ENCODE peak calls at places on chromosomes 13 and 19, in eight cellular contexts. F is mesenchymal stem cell, R is tibial nerve, E is hepatocyte, H is keratinocyte, X is A549, O is IMR-90, B is esophagus squamous epithelium. W is an unnamed sample.
A peak's percentile ranks its signal among the peaks of the same experiment; 100 is the strongest.

GRCh38 chr13:111262715-111263114 is 57.7 kb upstream of the TEX29 start:
- DNase-seq in X (no peak), B (no peak), F (no peak), R (no peak), O (no peak), E (no peak), H (no peak), W (peak; percentile 64)

GRCh38 chr19:55640577-55641375 is at the start of gene ZNF580:
- DNase-seq in H (no peak), B (no peak), X (peak; percentile 77), R (no peak), F (peak; percentile 91), O (peak; percentile 78), E (peak; percentile 83), W (no peak)

GRCh38 chr19:13297023-13297422 is 146.8 kb downstream of the IER2 start:
- DNase-seq in F (no peak), R (no peak), X (no peak), O (peak; percentile 28), B (no peak), E (no peak), H (no peak), W (no peak)

GRCh38 chr19:17718988-17719711 is at the start of gene MAP1S:
- DNase-seq in X (peak; percentile 47), F (peak; percentile 65), E (peak; percentile 84), R (no peak), O (peak; percentile 25), B (no peak), H (no peak), W (peak; percentile 20)

GRCh38 chr13:20719783-20720182 is 16.3 kb downstream of the IL17D start:
- DNase-seq in E (no peak), F (no peak), H (no peak), X (no peak), R (no peak), O (no peak), B (no peak), W (peak; percentile 83)

GRCh38 chr13:23087884-23088283 is 92.9 kb upstream of the SGCG start:
- DNase-seq in H (no peak), E (peak; percentile 32), O (peak; percentile 20), B (no peak), X (peak; percentile 17), F (no peak), R (no peak), W (no peak)

GRCh38 chr13:25292301-25292700 is 5.0 kb upstream of the MTMR6 start:
- DNase-seq in R (no peak), B (no peak), F (peak; percentile 33), O (peak; percentile 47), H (no peak), E (no peak), X (no peak), W (no peak)

GRCh38 chr13:113845723-113846638 is 17.9 kb downstream of the GAS6 start:
- DNase-seq in F (no peak), R (no peak), B (no peak), O (no peak), H (no peak), X (no peak), E (no peak), W (no peak)

GRCh38 chr13:94822356-94822755 is 110.0 kb upstream of the SOX21 start:
- DNase-seq in O (no peak), H (no peak), E (peak; percentile 10), R (no peak), X (no peak), F (no peak), B (no peak), W (no peak)

GRCh38 chr13:94824601-94825000 is 112.3 kb upstream of the SOX21 start:
- DNase-seq in F (no peak), H (no peak), X (no peak), B (no peak), E (no peak), R (no peak), O (no peak), W (no peak)

GRCh38 chr13:94829201-94829600 is 116.9 kb upstream of the SOX21 start:
- DNase-seq in H (no peak), R (no peak), O (no peak), E (no peak), F (no peak), B (no peak), X (no peak), W (no peak)

GRCh38 chr13:94829801-94830200 is 117.5 kb upstream of the SOX21 start:
- DNase-seq in B (no peak), E (no peak), X (no peak), H (no peak), F (no peak), R (no peak), O (no peak), W (no peak)

GRCh38 chr13:94825507-94825906 is 113.2 kb upstream of the SOX21 start:
- DNase-seq in B (no peak), X (no peak), E (peak; percentile 59), R (peak; percentile 37), H (no peak), O (no peak), F (peak; percentile 65), W (peak; percentile 47)
- H3K27ac ChIP-seq in B (no peak overlapping the region), X (no peak overlapping the region), E (no peak overlapping the region), R (no peak overlapping the region), H (no peak overlapping the region), O (no peak overlapping the region), F (no peak overlapping the region), W (no peak overlapping the region)

DNA sequence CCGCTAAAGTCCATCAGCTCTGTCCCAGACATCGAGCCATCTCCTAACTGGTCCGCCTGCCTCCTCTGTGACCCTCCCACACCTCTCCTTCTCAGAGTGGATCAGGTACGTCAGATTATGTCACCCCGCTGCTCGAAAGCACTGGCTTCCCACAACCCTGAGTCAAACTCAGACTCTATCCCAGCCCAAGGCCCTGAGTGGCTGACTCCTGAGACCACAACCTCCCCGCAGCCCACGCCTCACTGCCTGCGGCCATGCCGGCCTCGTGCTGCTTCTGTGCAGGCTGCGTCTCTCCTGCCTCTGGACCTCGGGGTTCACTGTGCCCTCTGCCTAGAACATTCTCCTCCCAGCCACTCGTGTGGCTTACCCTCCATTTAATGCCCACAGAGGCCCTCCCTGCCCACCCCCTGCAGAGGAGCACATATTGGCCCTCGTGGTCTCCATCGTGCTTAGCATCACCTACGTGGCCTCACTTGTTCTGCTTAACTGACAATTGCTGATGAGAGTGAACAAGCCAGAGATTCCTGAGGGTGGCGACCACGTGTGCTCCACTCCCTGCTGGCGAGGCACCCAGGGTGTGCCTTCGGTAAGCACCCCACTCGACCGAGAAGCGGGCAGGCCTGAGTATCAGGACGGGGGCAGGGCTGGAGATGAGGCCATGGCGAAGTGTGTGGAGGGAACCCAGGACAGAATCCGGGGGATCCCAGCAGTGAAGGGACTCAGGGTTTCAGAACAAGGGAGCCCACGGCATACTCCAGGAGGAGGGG is 13.5 kb upstream of the FKRP start:
- DNase-seq in O (no peak), H (no peak), B (no peak), X (no peak), F (no peak), E (no peak), R (no peak), W (no peak)
- H3K4me1 ChIP-seq in O (peaks cover 23% of the 10 kb centered on the region), H (peaks cover 5% of the 10 kb centered on the region), B (peaks cover 36% of the 10 kb centered on the region), X (peaks cover 43% of the 10 kb centered on the region), F (peaks cover 48% of the 10 kb centered on the region), E (no peaks in the 10 kb centered on the region), R (no peaks in the 10 kb centered on the region), W (peaks cover 6% of the 10 kb centered on the region)

DNA sequence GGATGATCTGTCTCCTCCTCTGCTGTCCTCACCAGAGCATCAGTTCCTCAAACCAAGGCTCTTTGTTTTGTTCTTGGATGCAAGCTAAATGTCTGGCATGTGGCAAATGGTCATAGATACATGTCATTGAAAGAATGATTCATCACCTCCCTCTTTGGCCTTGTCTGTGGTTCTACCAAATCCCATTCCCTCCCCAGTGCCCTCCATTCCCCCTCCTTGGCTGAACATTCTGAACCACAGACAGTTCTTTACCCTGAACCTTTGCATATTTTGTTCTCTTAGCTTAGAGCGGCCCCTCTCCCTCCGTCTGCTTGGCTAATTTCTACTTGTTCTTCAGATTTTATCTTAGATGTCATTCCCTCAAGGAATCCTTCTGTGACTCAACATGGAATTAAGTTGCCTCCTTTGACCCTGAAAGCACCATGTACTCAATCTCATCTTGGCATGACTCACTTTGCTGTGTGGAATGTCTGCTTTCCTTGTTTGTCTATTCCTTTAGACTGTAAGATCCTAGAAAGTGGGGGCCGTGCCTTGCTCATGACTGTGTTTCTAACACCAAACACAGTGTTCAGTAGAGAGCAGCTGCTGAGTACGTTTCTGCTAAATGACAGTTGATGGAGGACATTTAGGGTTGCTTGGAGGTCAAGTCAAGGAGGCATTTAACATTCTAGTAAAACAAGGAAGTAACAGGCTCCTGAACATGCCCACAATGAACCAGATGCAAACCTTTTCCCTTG is 8.1 kb downstream of the ALOX5AP start:
- DNase-seq in H (peak; percentile 75), R (no peak), O (peak; percentile 99), B (no peak), F (peak; percentile 100), E (peak; percentile 88), X (peak; percentile 89), W (peak; percentile 22)
- H3K27ac ChIP-seq in H (peak overlapping the region; percentile 52), R (peak overlapping the region; percentile 41), O (peak overlapping the region; percentile 79), B (peak overlapping the region; percentile 81), F (peak overlapping the region; percentile 94), E (peak overlapping the region; percentile 75), X (peak overlapping the region; percentile 90), W (no peak overlapping the region)

GRCh38 chr19:44775676-44776240 is 1.9 kb upstream of the CBLC start:
- DNase-seq in H (no peak), B (no peak), O (no peak), E (no peak), X (no peak), R (no peak), F (no peak), W (no peak)

GRCh38 chr19:44782729-44783128 is 5.0 kb downstream of the CBLC start:
- DNase-seq in R (no peak), O (no peak), H (no peak), F (no peak), X (peak; percentile 56), E (no peak), B (no peak), W (no peak)

GRCh38 chr19:44777715-44778347 is at the start of gene CBLC:
- DNase-seq in B (no peak), F (no peak), E (peak; percentile 93), O (no peak), X (peak; percentile 60), H (peak; percentile 94), R (no peak), W (no peak)

GRCh38 chr19:44776402-44777096 is 1.1 kb upstream of the CBLC start:
- DNase-seq in O (no peak), B (no peak), X (no peak), H (peak; percentile 92), R (no peak), F (no peak), E (peak; percentile 80), W (no peak)

GRCh38 chr19:44779150-44779549 is 1.5 kb downstream of the CBLC start:
- DNase-seq in E (peak; percentile 3), R (no peak), X (no peak), H (no peak), B (no peak), O (no peak), F (no peak), W (no peak)
- H3K4me1 ChIP-seq in E (peaks cover 13% of the 10 kb centered on the region), R (no peaks in the 10 kb centered on the region), X (peaks cover 27% of the 10 kb centered on the region), H (peaks cover 47% of the 10 kb centered on the region), B (peaks cover 14% of the 10 kb centered on the region), O (peaks cover 6% of the 10 kb centered on the region), F (peaks cover 9% of the 10 kb centered on the region), W (peaks cover 3% of the 10 kb centered on the region)

DNA sequence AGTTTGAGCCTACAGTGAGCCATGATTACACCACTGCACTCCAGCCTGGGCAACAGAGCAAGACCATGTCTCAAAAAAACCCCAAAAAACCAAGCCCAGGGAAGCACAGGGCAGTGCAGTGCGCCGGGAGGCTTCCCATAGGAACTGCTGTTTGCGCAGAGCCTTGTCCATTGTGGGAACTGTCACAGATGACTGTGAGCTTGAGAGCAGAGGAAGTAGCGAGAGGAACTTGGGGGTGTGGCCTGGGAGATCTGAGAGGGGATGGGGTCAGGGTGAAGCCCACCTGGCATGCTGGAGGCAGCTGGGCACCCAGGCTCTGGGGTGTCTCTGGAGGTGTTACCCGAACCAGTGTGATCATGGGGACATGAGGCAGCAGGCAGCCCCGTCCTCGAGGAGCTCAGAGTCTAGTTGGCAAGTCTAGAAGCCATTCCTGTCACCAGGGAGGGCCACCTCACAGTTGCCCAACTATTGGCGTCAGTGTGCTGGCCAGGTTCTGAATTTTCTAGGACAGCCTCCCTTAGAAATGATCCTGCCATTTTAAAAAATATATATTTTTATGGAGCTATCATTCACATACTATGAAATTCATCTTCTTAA is 10.4 kb downstream of the KDM4B start:
- DNase-seq in F (no peak), B (no peak), O (no peak), R (no peak), X (no peak), H (no peak), E (no peak), W (peak; percentile 77)
- H3K27ac ChIP-seq in F (no peak overlapping the region), B (no peak overlapping the region), O (no peak overlapping the region), R (no peak overlapping the region), X (no peak overlapping the region), H (no peak overlapping the region), E (no peak overlapping the region), W (peak overlapping the region; percentile 95)